ENCODE peak calls at places on chromosomes 3 and 15, in four cellular contexts. M, J, G and A are unnamed samples. For H3K9me3, the result is how much of the 10 kb centered on the place peaks cover.

GRCh38 chr15:75727851-75728715 is 15.4 kb upstream of the CSPG4 start:
- DNase-seq in J (peak), G (peak), M (peak), A (peak)

GRCh38 chr3:14989943-14990753 is 42.8 kb downstream of the NR2C2 start:
- DNase-seq in G (no peak), J (no peak), M (no peak), A (no peak)

GRCh38 chr3:186359078-186359477 is 3.0 kb downstream of the DGKG start:
- DNase-seq in G (no peak), J (no peak), M (no peak), A (no peak)

GRCh38 chr3:36843065-36844051 is 79.0 kb upstream of the DCLK3 start:
- DNase-seq in M (no peak), J (no peak), G (peak), A (peak)

GRCh38 chr3:125080077-125080476 is 24.3 kb upstream of the HEG1 start:
- DNase-seq in M (no peak), G (no peak), J (no peak), A (no peak)

GRCh38 chr3:60289356-60289935 is 961.8 kb downstream of the FHIT start:
- DNase-seq in M (no peak), J (no peak), G (no peak), A (no peak)

GRCh38 chr3:172201136-172201989 is 162.0 kb downstream of the FNDC3B start:
- DNase-seq in G (no peak), M (peak), J (peak), A (no peak)

GRCh38 chr15:60219841-60220240 is 177.9 kb downstream of the ANXA2 start:
- DNase-seq in M (no peak), J (no peak), G (no peak), A (no peak)

GRCh38 chr3:49803464-49804140 is 541 bp downstream of the INKA1 start:
- DNase-seq in J (peak), G (peak), M (no peak), A (peak)

GRCh38 chr15:89127054-89127702 is 38.9 kb downstream of the ABHD2 start:
- DNase-seq in G (no peak), M (no peak), J (no peak), A (no peak)

GRCh38 chr15:63288778-63289378 is 11.5 kb downstream of the APH1B start:
- DNase-seq in G (peak), M (no peak), J (no peak), A (no peak)

DNA sequence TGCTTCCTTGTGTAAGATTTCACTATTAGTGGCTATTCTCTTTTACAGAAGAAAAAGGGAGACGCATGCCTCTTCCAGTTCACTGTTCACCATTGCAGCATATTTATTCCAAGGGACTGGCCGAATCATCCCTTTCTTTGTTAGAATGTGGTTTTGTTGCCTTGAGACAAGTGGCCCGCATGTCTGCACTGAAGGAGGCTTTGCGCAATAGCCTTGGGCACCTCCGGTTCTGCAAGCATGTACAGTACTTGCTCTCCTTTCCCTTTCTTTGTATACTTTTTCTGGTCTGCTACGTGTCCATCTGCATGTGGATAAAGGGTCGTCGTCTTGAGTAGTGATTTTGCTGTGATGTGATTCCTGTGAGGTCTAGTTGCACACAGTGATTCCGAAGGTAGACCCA is 43.0 kb downstream of the FLNB start:
- DNase-seq in J (peak), G (no peak), M (peak), A (no peak)
- H3K4me3 ChIP-seq in J (no peak), G (no peak), M (no peak), A (no peak)

DNA sequence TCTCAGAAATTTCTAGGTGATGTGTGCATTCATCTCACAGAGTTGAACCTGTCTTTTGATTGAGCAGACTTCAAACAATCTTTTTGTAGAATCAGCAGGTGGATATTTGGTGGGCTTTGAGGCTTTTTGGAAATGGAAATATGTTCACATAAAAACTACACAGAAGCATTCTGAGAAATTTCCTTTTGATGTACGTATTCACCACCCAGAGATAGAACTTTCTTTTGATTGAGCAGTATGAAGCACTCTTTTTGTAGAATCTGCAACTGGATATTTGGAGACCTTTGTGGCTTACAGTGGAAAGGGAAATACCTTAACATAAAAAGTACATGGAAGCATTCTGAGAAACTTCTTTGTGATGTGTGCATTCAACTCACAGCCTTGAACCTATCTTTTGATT is 3515.0 kb downstream of the GOLGA6L6 start:
- DNase-seq in J (no peak), G (no peak), M (no peak), A (no peak)
- H3K9me3 ChIP-seq in J (under half), G (under half), M (under half), A (under half)

GRCh38 chr15:79878078-79878705 is 18.6 kb downstream of the MTHFS start:
- DNase-seq in G (no peak), M (no peak), J (no peak), A (no peak)
- H3K4me3 ChIP-seq in G (no peak), M (no peak), J (no peak), A (no peak)

DNA sequence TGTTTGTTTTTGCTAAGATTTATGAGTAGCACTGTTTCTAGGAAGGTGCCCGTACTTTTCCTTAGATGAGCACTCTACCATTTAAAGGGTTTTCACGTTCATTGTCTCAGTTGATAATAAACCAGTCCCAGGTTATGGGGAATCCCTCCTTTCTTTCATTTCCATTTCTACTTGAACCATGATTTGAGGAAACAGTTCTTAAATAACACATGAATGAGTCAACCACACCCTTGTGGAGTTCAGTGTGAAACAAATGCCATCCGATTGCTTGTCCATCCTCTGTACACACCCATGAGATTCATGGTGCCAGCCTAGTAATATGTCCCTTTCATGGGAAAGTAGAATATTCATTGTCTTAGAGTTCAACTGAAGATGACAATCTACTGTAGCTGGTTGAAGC is 23.1 kb downstream of the CMTM8 start:
- DNase-seq in J (no peak), M (no peak), G (no peak), A (no peak)
- H3K9me3 ChIP-seq in J (under half), M (under half), G (under half), A (under half)

DNA sequence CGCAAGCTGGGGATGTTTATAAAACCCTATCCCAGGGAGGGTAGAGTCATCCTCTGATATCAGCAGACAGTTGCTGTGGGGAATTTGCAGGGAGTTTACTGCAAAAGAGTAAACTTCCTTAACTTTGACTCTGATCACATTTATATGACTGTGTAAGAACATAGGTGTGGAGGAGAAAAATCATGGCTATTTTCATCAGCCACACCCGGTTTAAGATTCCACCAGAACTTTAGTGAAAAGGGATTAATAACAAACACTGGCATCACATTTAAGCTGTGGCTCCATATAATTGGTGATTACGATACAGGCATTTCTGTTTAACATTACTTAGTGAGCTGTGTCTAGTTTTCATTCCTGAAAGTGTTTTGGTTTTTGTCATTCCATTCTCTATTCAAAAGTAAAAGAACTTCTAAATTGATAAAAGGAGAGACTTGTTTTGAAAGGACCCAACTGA is 143.0 kb downstream of the MYLK start:
- DNase-seq in J (no peak), M (no peak), G (no peak), A (no peak)
- H3K4me3 ChIP-seq in J (no peak), M (no peak), G (no peak), A (no peak)